ENCODE peak calls at places on chromosomes 6 and 20, in six cellular contexts. One of them, this sample, is unnamed.

GRCh38 chr20:32474967-32475819 is 109.9 kb downstream of the NOL4L start:
- DNase-seq in OCI-LY7: no peak
- DNase-seq in heart right ventricle: peak
- DNase-seq in lower leg skin: peak
- DNase-seq in PC-3: peak
- DNase-seq in cardiac muscle cell: peak
- DNase-seq in this sample: peak

GRCh38 chr20:35903843-35904242 is 50.5 kb downstream of the SCAND1 start:
- DNase-seq in cardiac muscle cell: no peak
- DNase-seq in heart right ventricle: no peak
- DNase-seq in OCI-LY7: no peak
- DNase-seq in lower leg skin: no peak
- DNase-seq in PC-3: no peak
- DNase-seq in this sample: peak

GRCh38 chr6:16503919-16504554 is 257.2 kb downstream of the ATXN1 start:
- DNase-seq in heart right ventricle: no peak
- DNase-seq in PC-3: no peak
- DNase-seq in lower leg skin: no peak
- DNase-seq in cardiac muscle cell: no peak
- DNase-seq in OCI-LY7: no peak
- DNase-seq in this sample: no peak

GRCh38 chr6:13186861-13187260 is 141.5 kb downstream of the TBC1D7 start:
- DNase-seq in lower leg skin: no peak
- DNase-seq in OCI-LY7: no peak
- DNase-seq in cardiac muscle cell: no peak
- DNase-seq in PC-3: no peak
- DNase-seq in heart right ventricle: no peak
- DNase-seq in this sample: no peak

GRCh38 chr6:6915813-6916547 is 191.8 kb upstream of the RREB1 start:
- DNase-seq in PC-3: peak
- DNase-seq in cardiac muscle cell: no peak
- DNase-seq in OCI-LY7: no peak
- DNase-seq in heart right ventricle: peak
- DNase-seq in lower leg skin: peak
- DNase-seq in this sample: peak

GRCh38 chr6:158653577-158654354 is 3.9 kb downstream of the SYTL3 start:
- DNase-seq in heart right ventricle: no peak
- DNase-seq in cardiac muscle cell: peak
- DNase-seq in PC-3: no peak
- DNase-seq in OCI-LY7: no peak
- DNase-seq in lower leg skin: peak
- DNase-seq in this sample: no peak

GRCh38 chr6:108850669-108851467 is 2.6 kb downstream of the ARMC2 start:
- DNase-seq in heart right ventricle: peak
- DNase-seq in cardiac muscle cell: no peak
- DNase-seq in lower leg skin: no peak
- DNase-seq in PC-3: no peak
- DNase-seq in OCI-LY7: no peak
- DNase-seq in this sample: no peak

GRCh38 chr6:26379236-26380139 is 3.4 kb upstream of the BTN2A2 start:
- DNase-seq in lower leg skin: no peak
- DNase-seq in OCI-LY7: no peak
- DNase-seq in heart right ventricle: no peak
- DNase-seq in PC-3: no peak
- DNase-seq in cardiac muscle cell: no peak
- DNase-seq in this sample: peak

GRCh38 chr6:83884523-83884922 is 25.0 kb downstream of the CYB5R4 start:
- DNase-seq in heart right ventricle: no peak
- DNase-seq in PC-3: peak
- DNase-seq in cardiac muscle cell: peak
- DNase-seq in OCI-LY7: peak
- DNase-seq in lower leg skin: no peak
- DNase-seq in this sample: peak

GRCh38 chr6:134706153-134706552 is 243.7 kb downstream of the ALDH8A1 start:
- DNase-seq in OCI-LY7: no peak
- DNase-seq in PC-3: no peak
- DNase-seq in cardiac muscle cell: no peak
- DNase-seq in heart right ventricle: no peak
- DNase-seq in lower leg skin: no peak
- DNase-seq in this sample: no peak

GRCh38 chr6:71107935-71108420 is 151.1 kb upstream of the B3GAT2 start:
- DNase-seq in PC-3: no peak
- DNase-seq in heart right ventricle: peak
- DNase-seq in OCI-LY7: no peak
- DNase-seq in lower leg skin: no peak
- DNase-seq in cardiac muscle cell: peak
- DNase-seq in this sample: peak

GRCh38 chr20:51386586-51386985 is 155.9 kb downstream of the NFATC2 start:
- DNase-seq in cardiac muscle cell: no peak
- DNase-seq in heart right ventricle: no peak
- DNase-seq in OCI-LY7: peak
- DNase-seq in lower leg skin: no peak
- DNase-seq in PC-3: no peak
- DNase-seq in this sample: no peak

GRCh38 chr6:5094327-5094726 is 9.2 kb downstream of the PPP1R3G start:
- DNase-seq in PC-3: peak
- DNase-seq in heart right ventricle: no peak
- DNase-seq in OCI-LY7: no peak
- DNase-seq in cardiac muscle cell: no peak
- DNase-seq in lower leg skin: peak
- DNase-seq in this sample: peak

GRCh38 chr6:7146079-7146828 is 38.5 kb downstream of the RREB1 start:
- DNase-seq in PC-3: peak
- DNase-seq in heart right ventricle: peak
- DNase-seq in lower leg skin: peak
- DNase-seq in OCI-LY7: peak
- DNase-seq in cardiac muscle cell: no peak
- DNase-seq in this sample: peak

GRCh38 chr20:59665656-59666555 is 61.6 kb downstream of the PHACTR3 start:
- DNase-seq in OCI-LY7: no peak
- DNase-seq in cardiac muscle cell: no peak
- DNase-seq in lower leg skin: no peak
- DNase-seq in heart right ventricle: no peak
- DNase-seq in PC-3: no peak
- DNase-seq in this sample: no peak

GRCh38 chr20:25294459-25295385 is 46.8 kb downstream of the PYGB start:
- DNase-seq in OCI-LY7: peak
- DNase-seq in PC-3: peak
- DNase-seq in lower leg skin: no peak
- DNase-seq in heart right ventricle: peak
- DNase-seq in cardiac muscle cell: peak
- DNase-seq in this sample: peak

GRCh38 chr6:21891065-21891464 is 297.5 kb downstream of the SOX4 start:
- DNase-seq in lower leg skin: no peak
- DNase-seq in OCI-LY7: no peak
- DNase-seq in cardiac muscle cell: no peak
- DNase-seq in PC-3: no peak
- DNase-seq in heart right ventricle: no peak
- DNase-seq in this sample: no peak

GRCh38 chr20:24360531-24360930 is 108.9 kb upstream of the SYNDIG1 start:
- DNase-seq in lower leg skin: no peak
- DNase-seq in PC-3: no peak
- DNase-seq in heart right ventricle: no peak
- DNase-seq in cardiac muscle cell: no peak
- DNase-seq in OCI-LY7: no peak
- DNase-seq in this sample: no peak

GRCh38 chr6:7151381-7151780 is 43.6 kb downstream of the RREB1 start:
- DNase-seq in OCI-LY7: no peak
- DNase-seq in heart right ventricle: no peak
- DNase-seq in cardiac muscle cell: no peak
- DNase-seq in PC-3: no peak
- DNase-seq in lower leg skin: no peak
- DNase-seq in this sample: no peak

GRCh38 chr20:62900692-62901584 is 25.4 kb downstream of the DIDO1 start:
- DNase-seq in lower leg skin: no peak
- DNase-seq in heart right ventricle: no peak
- DNase-seq in OCI-LY7: peak
- DNase-seq in cardiac muscle cell: no peak
- DNase-seq in PC-3: peak
- DNase-seq in this sample: no peak
- TF ChIP-seq CTCF in lower leg skin: no peak
- TF ChIP-seq CTCF in heart right ventricle: no peak
- TF ChIP-seq CTCF in OCI-LY7: no peak
- TF ChIP-seq CTCF in cardiac muscle cell: no peak
- TF ChIP-seq CTCF in PC-3: no peak
- TF ChIP-seq CTCF in this sample: peak

GRCh38 chr6:41732601-41733348 is 2.6 kb downstream of the TFEB start:
- DNase-seq in lower leg skin: no peak
- DNase-seq in OCI-LY7: peak
- DNase-seq in heart right ventricle: no peak
- DNase-seq in cardiac muscle cell: no peak
- DNase-seq in PC-3: no peak
- DNase-seq in this sample: no peak
- H3K4me3 ChIP-seq in lower leg skin: no peak
- H3K4me3 ChIP-seq in OCI-LY7: peak
- H3K4me3 ChIP-seq in heart right ventricle: peak
- H3K4me3 ChIP-seq in cardiac muscle cell: no peak
- H3K4me3 ChIP-seq in PC-3: no peak
- H3K4me3 ChIP-seq in this sample: no peak

GRCh38 chr6:31769684-31770371 is 7.3 kb downstream of the VWA7 start:
- DNase-seq in lower leg skin: peak
- DNase-seq in heart right ventricle: peak
- DNase-seq in cardiac muscle cell: peak
- DNase-seq in PC-3: peak
- DNase-seq in OCI-LY7: peak
- DNase-seq in this sample: peak
- TF ChIP-seq CTCF in lower leg skin: peak
- TF ChIP-seq CTCF in heart right ventricle: peak
- TF ChIP-seq CTCF in cardiac muscle cell: peak
- TF ChIP-seq CTCF in PC-3: peak
- TF ChIP-seq CTCF in OCI-LY7: peak
- TF ChIP-seq CTCF in this sample: peak

DNA sequence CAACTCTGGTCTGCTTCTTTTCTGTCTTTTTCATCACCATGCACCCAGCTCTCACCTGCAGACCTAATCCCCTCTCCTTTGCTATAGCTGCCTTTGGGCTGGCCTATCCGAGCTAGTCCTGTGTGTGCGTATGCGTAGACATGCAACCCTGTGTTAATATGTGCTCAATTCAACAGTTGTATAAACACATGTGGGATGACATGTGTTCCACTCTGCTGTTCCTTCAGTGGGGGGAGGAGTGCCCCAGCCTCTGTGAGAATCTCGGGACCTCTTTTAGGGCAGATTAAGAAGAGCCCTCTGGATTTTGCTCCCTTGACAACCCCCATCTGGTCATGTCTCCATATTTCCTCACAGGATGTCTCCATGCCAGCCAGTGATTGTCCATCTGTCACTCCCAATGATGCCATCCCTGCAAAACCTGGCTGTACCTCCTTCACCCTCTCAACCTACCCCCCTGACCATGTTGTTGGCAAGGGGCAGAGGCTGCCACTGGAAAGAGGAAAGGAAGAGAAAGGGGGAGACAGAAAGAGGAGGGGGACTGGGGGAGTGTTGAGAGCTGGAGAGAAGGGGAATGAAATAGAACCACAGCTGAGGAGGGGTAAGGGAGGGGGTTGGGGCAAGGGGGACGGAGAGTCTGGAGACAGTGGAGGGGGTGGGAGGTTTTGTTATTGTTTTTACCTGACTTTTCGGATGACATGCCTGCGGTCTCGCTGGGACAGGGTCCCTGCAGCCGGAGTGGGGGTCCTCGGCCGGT is 431 bp downstream of the PRRT1 start:
- DNase-seq in lower leg skin: no peak
- DNase-seq in cardiac muscle cell: no peak
- DNase-seq in PC-3: no peak
- DNase-seq in OCI-LY7: no peak
- DNase-seq in heart right ventricle: no peak
- DNase-seq in this sample: no peak
- H3K4me3 ChIP-seq in lower leg skin: no peak
- H3K4me3 ChIP-seq in cardiac muscle cell: no peak
- H3K4me3 ChIP-seq in PC-3: no peak
- H3K4me3 ChIP-seq in OCI-LY7: no peak
- H3K4me3 ChIP-seq in heart right ventricle: peak
- H3K4me3 ChIP-seq in this sample: peak

This sample was measured in fibroblast of the aortic adventitia.